ENCODE peak calls at places on chromosomes 1 and 21, in four cellular contexts. X, B, U and K are unnamed samples.

GRCh38 chr1:62407398-62408009 is 29.3 kb upstream of the USP1 start:
- DNase-seq in X (no peak), B (no peak), U (peak), K (peak)

GRCh38 chr1:25715888-25716287 is 84.1 kb upstream of the SELENON start:
- DNase-seq in U (peak), B (no peak), X (no peak), K (no peak)

GRCh38 chr1:181152892-181153633 is 64.6 kb downstream of the IER5 start:
- DNase-seq in B (peak), X (no peak), U (peak), K (peak)

GRCh38 chr1:178531897-178532296 is 19.0 kb downstream of the TEX35 start:
- DNase-seq in U (no peak), X (no peak), B (no peak), K (no peak)

GRCh38 chr21:44875341-44875740 is 1.9 kb upstream of the PTTG1IP start:
- DNase-seq in U (no peak), X (no peak), B (no peak), K (no peak)

GRCh38 chr1:154463512-154463990 is 38.5 kb upstream of the TDRD10 start:
- DNase-seq in U (no peak), X (no peak), B (no peak), K (no peak)

GRCh38 chr1:94335950-94336349 is 82.2 kb upstream of the ABCD3 start:
- DNase-seq in X (no peak), U (peak), B (peak), K (peak)

GRCh38 chr1:184479435-184480202 is 92.8 kb downstream of the C1orf21 start:
- DNase-seq in X (no peak), B (no peak), U (no peak), K (no peak)

GRCh38 chr1:70038025-70038424 is 167.4 kb downstream of the LRRC40 start:
- DNase-seq in X (no peak), U (no peak), B (peak), K (no peak)

GRCh38 chr1:162904579-162904978 is 43.6 kb upstream of the CCDC190 start:
- DNase-seq in U (no peak), B (no peak), X (no peak), K (no peak)

GRCh38 chr1:42164551-42165420 is at the start of gene GUCA2A:
- DNase-seq in U (no peak), B (no peak), X (no peak), K (no peak)

GRCh38 chr1:156926175-156926574 is 5.7 kb downstream of the LRRC71 start:
- DNase-seq in B (no peak), X (no peak), U (peak), K (peak)

GRCh38 chr1:109156916-109157385 is 43.0 kb downstream of the ELAPOR1 start:
- DNase-seq in B (no peak), X (no peak), U (no peak), K (no peak)

GRCh38 chr1:24216254-24216653 is 29.2 kb upstream of the IFNLR1 start:
- DNase-seq in U (no peak), B (no peak), X (no peak), K (peak)

GRCh38 chr1:87968259-87968955 is 639.7 kb downstream of the LMO4 start:
- DNase-seq in B (peak), U (no peak), X (no peak), K (no peak)

GRCh38 chr1:116321766-116322175 is 51.3 kb upstream of the ATP1A1 start:
- DNase-seq in U (no peak), B (no peak), X (no peak), K (no peak)

GRCh38 chr1:243942196-243943150 is 92.4 kb upstream of the AKT3 start:
- DNase-seq in U (no peak), B (no peak), X (no peak), K (no peak)

GRCh38 chr1:109078317-109078716 is 2.5 kb upstream of the TAF13 start:
- DNase-seq in B (no peak), U (no peak), X (no peak), K (no peak)

GRCh38 chr1:20610950-20611349 is 22.1 kb downstream of the CDA start:
- DNase-seq in U (no peak), B (no peak), X (no peak), K (no peak)

GRCh38 chr1:2459757-2460156 is 16.3 kb upstream of the PLCH2 start:
- DNase-seq in B (no peak), X (no peak), U (no peak), K (peak)

GRCh38 chr1:166283190-166283589 is 116.4 kb upstream of the FAM78B start:
- DNase-seq in U (no peak), B (no peak), X (no peak), K (no peak)

GRCh38 chr1:112508242-112509004 is at the start of gene WNT2B:
- DNase-seq in U (peak), X (no peak), B (peak), K (peak)

GRCh38 chr1:1959840-1960479 is 40.9 kb upstream of the TMEM52 start:
- DNase-seq in B (peak), X (peak), U (peak), K (peak)

GRCh38 chr1:154219511-154219910 is 1.2 kb upstream of the UBAP2L start:
- DNase-seq in B (no peak), U (no peak), X (no peak), K (no peak)

GRCh38 chr1:40389871-40390560 is 16.5 kb downstream of the SMAP2 start:
- DNase-seq in X (no peak), U (no peak), B (no peak), K (no peak)

GRCh38 chr21:14086553-14086952 is 124.2 kb downstream of the LIPI start:
- DNase-seq in B (no peak), X (no peak), U (no peak), K (no peak)

GRCh38 chr1:199907361-199907760 is 120.1 kb upstream of the NR5A2 start:
- DNase-seq in B (no peak), X (no peak), U (no peak), K (no peak)

GRCh38 chr21:44985441-44986401 is 45.9 kb downstream of the SLX9 start:
- DNase-seq in B (no peak), X (no peak), U (no peak), K (peak)

GRCh38 chr1:37038079-37038702 is 3.9 kb upstream of the GRIK3 start:
- DNase-seq in B (peak), X (no peak), U (no peak), K (peak)

GRCh38 chr1:32111040-32111628 is 3.3 kb downstream of the KPNA6 start:
- DNase-seq in X (no peak), B (no peak), U (no peak), K (no peak)

GRCh38 chr1:76933847-76934657 is 66.8 kb downstream of the ST6GALNAC5 start:
- DNase-seq in X (no peak), U (no peak), B (no peak), K (peak)

GRCh38 chr1:215730600-215730999 is 163.5 kb downstream of the KCTD3 start:
- DNase-seq in U (no peak), B (no peak), X (no peak), K (no peak)

GRCh38 chr21:45855248-45855801 is 126.2 kb upstream of the COL6A1 start:
- DNase-seq in X (no peak), B (no peak), U (no peak), K (no peak)

GRCh38 chr1:6386371-6386949 is 7.1 kb downstream of the ACOT7 start:
- DNase-seq in U (no peak), X (no peak), B (no peak), K (no peak)

GRCh38 chr1:44645466-44646244 is 28.6 kb downstream of the TMEM53 start:
- DNase-seq in U (no peak), B (no peak), X (no peak), K (no peak)

GRCh38 chr21:31671146-31671716 is 11.7 kb downstream of the SOD1 start:
- DNase-seq in B (no peak), X (no peak), U (no peak), K (no peak)

GRCh38 chr1:33586111-33586510 is 113.7 kb downstream of the ZSCAN20 start:
- DNase-seq in X (no peak), U (no peak), B (no peak), K (no peak)

GRCh38 chr1:29643281-29643680 is 407.0 kb downstream of the PTPRU start:
- DNase-seq in U (no peak), X (no peak), B (no peak), K (no peak)

GRCh38 chr1:210049616-210050015 is 111.6 kb downstream of the SYT14 start:
- DNase-seq in X (no peak), U (no peak), B (no peak), K (no peak)

DNA sequence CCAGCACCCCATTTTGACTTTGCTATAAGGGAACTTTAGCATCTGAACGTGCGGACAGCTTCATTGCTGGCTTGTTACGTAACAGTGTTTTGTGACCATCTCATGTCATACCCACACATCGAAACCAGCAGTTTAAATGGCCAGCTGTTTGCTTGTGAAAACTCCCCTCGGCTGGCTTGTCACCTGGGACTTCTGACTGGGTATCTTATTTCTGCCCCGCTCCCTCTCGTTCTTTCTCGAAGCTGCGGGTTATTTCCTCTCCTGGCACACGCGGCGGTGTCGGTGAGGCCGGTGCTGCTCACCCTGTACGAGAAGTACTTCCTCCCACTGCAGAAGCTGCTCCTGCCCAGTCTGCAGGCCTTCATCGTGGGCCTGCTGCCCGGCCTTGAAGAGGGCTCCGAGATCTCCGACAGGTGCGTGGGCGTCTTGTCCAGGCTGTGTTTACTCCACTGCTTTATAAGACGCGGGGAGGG is 43.5 kb downstream of the DOP1B start:
- DNase-seq in X (no peak), U (no peak), B (no peak), K (no peak)
- TF ChIP-seq MAX in X (no peak), U (no peak), B (no peak), K (no peak)

DNA sequence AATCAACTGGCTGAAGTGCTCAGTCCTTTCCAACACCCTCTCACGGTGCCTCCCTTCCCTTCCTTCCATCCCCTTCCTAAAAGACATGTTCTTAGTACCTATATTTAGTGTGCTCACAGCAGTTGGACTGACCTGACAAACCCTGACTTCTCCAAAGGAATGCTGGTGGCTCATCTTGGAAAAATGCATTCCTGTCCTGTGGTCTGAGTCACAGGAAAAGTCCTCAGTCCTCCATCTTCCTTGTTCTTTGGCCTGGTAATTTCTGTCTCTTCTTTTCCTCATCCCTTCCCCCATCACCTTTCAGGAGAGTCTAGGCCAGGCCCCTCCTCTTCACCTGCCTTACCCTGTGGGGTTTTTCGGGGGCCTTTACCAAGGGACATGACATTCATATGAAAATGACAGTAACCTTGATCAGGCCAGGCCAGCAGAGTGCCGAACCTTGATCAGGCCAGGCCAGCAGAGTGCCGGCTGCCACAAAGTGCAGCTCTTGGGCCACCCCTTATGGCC is 7.2 kb downstream of the ATP1B1 start:
- DNase-seq in X (peak), B (peak), U (no peak), K (no peak)
- TF ChIP-seq TEAD4 in X (no peak), B (no peak), U (no peak), K (peak)

GRCh38 chr1:237040823-237041222 is 1.2 kb upstream of the RYR2 start:
- DNase-seq in B (no peak), U (no peak), X (no peak), K (no peak)

GRCh38 chr1:237041795-237042466 is at the start of gene RYR2:
- DNase-seq in B (peak), U (no peak), X (peak), K (peak)

GRCh38 chr1:237041461-237041794 is 556 bp upstream of the RYR2 start:
- DNase-seq in B (no peak), X (no peak), U (no peak), K (no peak)

GRCh38 chr1:237035759-237036158 is 6.2 kb upstream of the RYR2 start:
- DNase-seq in U (no peak), B (no peak), X (no peak), K (no peak)

GRCh38 chr1:237038211-237038610 is 3.8 kb upstream of the RYR2 start:
- DNase-seq in B (no peak), X (no peak), U (no peak), K (no peak)
- TF ChIP-seq MAX in B (no peak), X (no peak), U (no peak), K (no peak)

DNA sequence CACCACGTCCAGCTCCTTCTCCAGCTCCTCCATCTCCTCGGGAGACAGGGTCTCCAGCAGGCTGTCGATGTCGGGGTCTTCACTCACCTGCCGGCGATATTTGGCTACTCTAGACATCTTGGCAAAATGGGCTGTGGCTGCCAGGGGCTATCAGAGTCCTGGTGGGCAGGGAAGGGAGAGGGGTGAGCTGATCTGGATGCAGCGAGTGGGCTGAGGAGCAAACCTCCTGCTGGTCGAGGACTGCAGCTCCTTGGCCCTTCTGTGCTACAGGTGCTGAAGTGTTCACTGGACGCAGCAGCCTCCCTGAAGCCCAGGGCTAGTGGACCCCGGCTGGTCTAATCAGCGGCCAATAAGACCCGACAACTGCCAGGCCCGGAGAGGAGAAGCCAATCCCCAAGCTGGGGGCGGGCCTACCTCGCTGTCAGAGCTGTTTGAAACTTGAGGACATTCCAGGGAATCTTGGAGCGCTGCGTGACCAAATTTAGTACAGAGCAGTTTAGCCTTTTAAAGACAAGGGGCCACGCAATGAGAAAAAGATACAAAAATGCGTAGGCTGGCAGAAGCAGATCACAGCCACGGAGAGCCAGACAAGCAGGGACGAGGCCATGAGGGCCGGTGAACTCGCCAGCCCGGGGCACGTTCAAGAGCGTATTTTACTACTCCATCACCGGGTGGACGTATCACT is at the start of gene LMOD1:
- DNase-seq in U (peak), B (peak), X (peak), K (peak)
- TF ChIP-seq TEAD4 in U (peak), B (no peak), X (peak), K (peak)

GRCh38 chr1:56063461-56063860 is 515.9 kb downstream of the PLPP3 start:
- DNase-seq in U (no peak), X (no peak), B (no peak), K (no peak)
- TF ChIP-seq MAX in U (no peak), X (no peak), B (no peak), K (no peak)

GRCh38 chr1:169346036-169346589 is 21.5 kb downstream of the NME7 start:
- DNase-seq in U (no peak), X (no peak), B (no peak), K (no peak)

GRCh38 chr1:169345500-169345899 is 22.1 kb downstream of the NME7 start:
- DNase-seq in X (no peak), B (no peak), U (no peak), K (no peak)

DNA sequence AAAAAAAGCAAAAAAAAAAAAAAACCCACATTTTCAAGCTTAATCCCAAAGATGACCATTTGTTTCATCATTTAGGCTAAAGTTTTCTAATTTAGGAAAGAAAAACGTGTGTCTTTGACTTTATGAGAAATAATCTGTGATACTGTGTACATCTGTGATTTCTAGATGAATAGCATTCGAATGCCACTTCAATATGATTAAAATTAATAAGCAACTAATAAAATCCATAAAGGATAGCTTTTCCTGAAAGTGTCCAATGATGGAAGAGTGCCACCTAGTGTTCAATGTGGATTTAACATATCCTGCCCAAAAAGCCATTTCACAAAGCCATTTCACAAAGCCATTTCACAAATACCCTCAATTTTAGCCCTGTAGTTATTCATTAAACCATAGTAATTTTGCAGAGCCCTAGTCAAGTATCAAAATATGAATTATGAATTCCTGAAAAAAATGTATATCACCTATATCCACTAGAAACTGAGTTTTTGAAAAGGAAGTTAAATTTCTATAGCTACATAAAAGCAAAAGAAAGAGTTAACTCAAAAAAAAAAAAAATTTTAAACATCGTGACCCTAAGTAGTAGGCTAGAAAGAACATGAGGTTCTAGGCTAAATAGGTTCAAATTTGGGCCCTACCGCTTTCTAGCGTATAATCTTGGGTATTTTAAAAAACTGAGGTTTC is 19.1 kb downstream of the NME7 start:
- DNase-seq in U (peak), X (no peak), B (no peak), K (peak)
- TF ChIP-seq TEAD4 in U (no peak), X (no peak), B (no peak), K (no peak)

GRCh38 chr1:59545830-59546229 is 248.9 kb downstream of the FGGY start:
- DNase-seq in U (no peak), B (no peak), X (no peak), K (no peak)

GRCh38 chr1:59552001-59552400 is 255.1 kb downstream of the FGGY start:
- DNase-seq in X (no peak), U (no peak), B (peak), K (no peak)

GRCh38 chr1:59549067-59549837 is 252.4 kb downstream of the FGGY start:
- DNase-seq in X (no peak), U (no peak), B (no peak), K (no peak)

GRCh38 chr1:59553381-59553780 is 256.5 kb downstream of the FGGY start:
- DNase-seq in X (no peak), B (no peak), U (no peak), K (no peak)

GRCh38 chr1:59549903-59550302 is 253.0 kb downstream of the FGGY start:
- DNase-seq in U (no peak), B (no peak), X (no peak), K (no peak)
- TF ChIP-seq MAX in U (no peak), B (no peak), X (no peak), K (no peak)

GRCh38 chr1:82464362-82464931 is 663.7 kb downstream of the ADGRL2 start:
- DNase-seq in U (no peak), B (no peak), X (no peak), K (no peak)

GRCh38 chr1:82466894-82467293 is 666.2 kb downstream of the ADGRL2 start:
- DNase-seq in X (no peak), B (no peak), U (no peak), K (no peak)

GRCh38 chr1:82465024-82465423 is 664.3 kb downstream of the ADGRL2 start:
- DNase-seq in X (no peak), B (no peak), U (no peak), K (no peak)
- TF ChIP-seq TEAD4 in X (no peak), B (no peak), U (no peak), K (no peak)

GRCh38 chr1:248811514-248812490 is 13.9 kb downstream of the SH3BP5L start:
- DNase-seq in B (peak), X (no peak), U (no peak), K (no peak)
- TF ChIP-seq MAX in B (no peak), X (no peak), U (no peak), K (no peak)